ENCODE peak calls at places on chromosome 18, in nine cellular contexts. E is K562, W is suprapubic skin, V is stomach, R is H1, D is GM23338, L is spleen, I is sigmoid colon, C is endothelial cell of umbilical vein. O is an unnamed sample.

GRCh38 chr18:47917923-47918610 is 12.4 kb downstream of the SMAD2 start:
- DNase-seq in I (no peak), R (no peak), E (no peak), V (no peak), C (no peak), D (peak; percentile 70), W (no peak), L (no peak), O (no peak)

GRCh38 chr18:35162995-35163394 is 77.8 kb upstream of the ZNF397 start:
- DNase-seq in L (no peak), I (no peak), R (no peak), W (no peak), V (no peak), C (no peak), E (no peak), D (no peak), O (no peak)

GRCh38 chr18:34789768-34790344 is 79.8 kb downstream of the DTNA start:
- DNase-seq in C (no peak), V (no peak), D (no peak), R (no peak), L (no peak), I (no peak), E (no peak), W (no peak), O (no peak)

GRCh38 chr18:64982414-64983096 is 768.3 kb upstream of the CDH7 start:
- DNase-seq in R (no peak), I (no peak), E (no peak), D (no peak), L (no peak), W (no peak), C (no peak), V (no peak), O (no peak)

GRCh38 chr18:36187138-36187825 is at the start of gene MOCOS:
- DNase-seq in V (peak; percentile 89), C (peak; percentile 39), L (peak; percentile 90), I (peak; percentile 86), W (peak; percentile 76), E (peak; percentile 96), R (peak; percentile 94), D (peak; percentile 88), O (peak; percentile 90)

GRCh38 chr18:25351773-25352628 is at the start of gene ZNF521:
- DNase-seq in W (peak; percentile 92), D (peak; percentile 88), I (peak; percentile 94), L (peak; percentile 88), C (peak; percentile 93), V (peak; percentile 70), E (peak; percentile 92), R (peak; percentile 86), O (peak; percentile 78)

GRCh38 chr18:56977771-56978170 is 169.1 kb upstream of the BOD1L2 start:
- DNase-seq in R (no peak), I (no peak), E (no peak), D (no peak), W (no peak), V (no peak), C (no peak), L (no peak), O (no peak)

GRCh38 chr18:9156604-9157249 is 20.1 kb downstream of the ANKRD12 start:
- DNase-seq in I (no peak), R (no peak), E (no peak), C (no peak), W (no peak), L (no peak), V (no peak), D (no peak), O (no peak)

GRCh38 chr18:31206787-31207381 is 44.2 kb upstream of the DSC1 start:
- DNase-seq in I (no peak), R (peak; percentile 52), C (peak; percentile 34), E (peak; percentile 24), D (peak; percentile 57), W (peak; percentile 80), V (peak; percentile 81), L (no peak), O (peak; percentile 91)

GRCh38 chr18:76445275-76445674 is 49.8 kb downstream of the ZNF516 start:
- DNase-seq in C (peak; percentile 12), I (no peak), D (no peak), R (no peak), V (no peak), W (no peak), E (no peak), L (no peak), O (no peak)

GRCh38 chr18:62828091-62828640 is 112.8 kb downstream of the PHLPP1 start:
- DNase-seq in D (no peak), V (no peak), R (no peak), W (no peak), I (no peak), L (no peak), E (no peak), C (peak; percentile 61), O (no peak)

GRCh38 chr18:22368066-22368465 is 49.6 kb downstream of the CTAGE1 start:
- DNase-seq in V (no peak), W (no peak), E (no peak), C (no peak), L (no peak), R (no peak), D (no peak), I (no peak), O (no peak)

GRCh38 chr18:48475635-48476549 is 62.9 kb upstream of the CTIF start:
- DNase-seq in D (peak; percentile 88), R (peak; percentile 54), C (peak; percentile 78), V (peak; percentile 53), I (no peak), W (no peak), E (peak; percentile 48), L (no peak), O (peak; percentile 35)

GRCh38 chr18:48767090-48767670 is 183.6 kb downstream of the SMAD7 start:
- DNase-seq in L (peak; percentile 23), D (peak; percentile 26), I (no peak), R (no peak), E (no peak), W (no peak), V (no peak), C (no peak), O (no peak)

GRCh38 chr18:77115461-77115907 is 17.1 kb downstream of the MBP start:
- DNase-seq in W (no peak), D (no peak), R (no peak), C (no peak), E (no peak), I (no peak), L (no peak), V (no peak), O (no peak)

GRCh38 chr18:59959079-59959478 is 59.3 kb downstream of the PMAIP1 start:
- DNase-seq in D (no peak), E (no peak), R (no peak), I (no peak), V (no peak), C (no peak), W (no peak), L (no peak), O (no peak)

GRCh38 chr18:76432274-76432755 is 62.7 kb downstream of the ZNF516 start:
- DNase-seq in D (no peak), L (peak; percentile 48), I (no peak), V (no peak), R (no peak), E (no peak), C (no peak), W (no peak), O (no peak)

GRCh38 chr18:13810950-13811485 is 12.9 kb upstream of the MC5R start:
- DNase-seq in W (no peak), L (no peak), C (no peak), D (peak; percentile 57), V (no peak), E (no peak), I (no peak), R (no peak), O (no peak)

GRCh38 chr18:63676927-63677326 is 15.2 kb upstream of the SERPINB3 start:
- DNase-seq in W (no peak), E (no peak), C (no peak), R (no peak), L (no peak), I (no peak), V (no peak), D (no peak), O (no peak)

GRCh38 chr18:3649559-3650426 is 199.8 kb downstream of the TGIF1 start:
- DNase-seq in E (no peak), W (no peak), C (no peak), R (no peak), L (no peak), I (no peak), D (no peak), V (no peak), O (no peak)
- TF ChIP-seq POLR2AphosphoS5 in E (no peak), W (no peak), C (no peak), R (no peak), L (no peak), I (no peak), D (no peak), V (no peak), O (no peak)

GRCh38 chr18:53745986-53746385 is 478.5 kb downstream of the MBD2 start:
- DNase-seq in I (no peak), C (no peak), V (no peak), R (no peak), W (no peak), L (no peak), E (no peak), D (no peak), O (no peak)
- TF ChIP-seq POLR2AphosphoS5 in I (no peak), C (no peak), V (no peak), R (no peak), W (no peak), L (no peak), E (no peak), D (no peak), O (no peak)

GRCh38 chr18:70041459-70042020 is 93.9 kb upstream of the CD226 start:
- DNase-seq in V (no peak), L (no peak), W (no peak), E (no peak), R (no peak), D (no peak), I (no peak), C (no peak), O (no peak)

GRCh38 chr18:70039186-70039585 is 91.5 kb upstream of the CD226 start:
- DNase-seq in R (no peak), C (no peak), V (no peak), D (no peak), E (no peak), W (no peak), L (no peak), I (no peak), O (no peak)

GRCh38 chr18:70036168-70036567 is 88.5 kb upstream of the CD226 start:
- DNase-seq in V (no peak), E (no peak), I (no peak), R (no peak), D (no peak), C (no peak), L (no peak), W (no peak), O (no peak)

GRCh38 chr18:70037453-70038061 is 89.9 kb upstream of the CD226 start:
- DNase-seq in E (no peak), R (no peak), C (no peak), W (no peak), L (no peak), D (no peak), I (no peak), V (no peak), O (no peak)

GRCh38 chr18:70036771-70037452 is 89.2 kb upstream of the CD226 start:
- DNase-seq in I (no peak), D (no peak), R (no peak), C (no peak), V (no peak), L (no peak), E (peak; percentile 10), W (no peak), O (no peak)
- TF ChIP-seq POLR2AphosphoS5 in I (no peak), D (no peak), R (no peak), C (no peak), V (no peak), L (no peak), E (peak; percentile 34), W (no peak), O (no peak)

GRCh38 chr18:74947875-74948274 is 261.1 kb downstream of the PTGR3 start:
- DNase-seq in V (no peak), R (no peak), D (peak; percentile 49), I (no peak), E (no peak), W (no peak), C (no peak), L (no peak), O (no peak)
- TF ChIP-seq POLR2AphosphoS5 in V (no peak), R (no peak), D (no peak), I (no peak), E (no peak), W (no peak), C (no peak), L (no peak), O (no peak)